ENCODE peak calls at places on chromosomes 16 and 17, in four cellular contexts. One of them, this sample, is unnamed.

GRCh38 chr17:50459081-50459676 is 9.5 kb downstream of the CHAD start:
- DNase-seq in HCT116: peak; percentile 15
- DNase-seq in ovary: no peak
- DNase-seq in prostate gland: peak; percentile 83
- DNase-seq in this sample: no peak

GRCh38 chr16:65908568-65908967 is 457.9 kb upstream of the CDH5 start:
- DNase-seq in HCT116: no peak
- DNase-seq in ovary: no peak
- DNase-seq in prostate gland: no peak
- DNase-seq in this sample: no peak

GRCh38 chr17:6603746-6604325 is 36.7 kb downstream of the KIAA0753 start:
- DNase-seq in HCT116: no peak
- DNase-seq in ovary: peak; percentile 59
- DNase-seq in prostate gland: peak; percentile 22
- DNase-seq in this sample: no peak

GRCh38 chr17:27384261-27384701 is 72.0 kb upstream of the KSR1 start:
- DNase-seq in HCT116: no peak
- DNase-seq in ovary: no peak
- DNase-seq in prostate gland: peak; percentile 66
- DNase-seq in this sample: peak; percentile 76

GRCh38 chr16:87808108-87808507 is 42.3 kb upstream of the KLHDC4 start:
- DNase-seq in HCT116: no peak
- DNase-seq in ovary: no peak
- DNase-seq in prostate gland: no peak
- DNase-seq in this sample: no peak

GRCh38 chr17:34711646-34712045 is 132.3 kb downstream of the TMEM132E start:
- DNase-seq in HCT116: no peak
- DNase-seq in ovary: no peak
- DNase-seq in prostate gland: no peak
- DNase-seq in this sample: peak; percentile 32

GRCh38 chr17:58538801-58539410 is 24.5 kb upstream of the MTMR4 start:
- DNase-seq in HCT116: no peak
- DNase-seq in ovary: no peak
- DNase-seq in prostate gland: no peak
- DNase-seq in this sample: no peak

GRCh38 chr16:3857189-3858013 is 23.1 kb downstream of the CREBBP start:
- DNase-seq in HCT116: no peak
- DNase-seq in ovary: no peak
- DNase-seq in prostate gland: no peak
- DNase-seq in this sample: peak; percentile 75

GRCh38 chr17:59487161-59487873 is 78.1 kb upstream of the DHX40 start:
- DNase-seq in HCT116: no peak
- DNase-seq in ovary: no peak
- DNase-seq in prostate gland: no peak
- DNase-seq in this sample: peak; percentile 71

GRCh38 chr16:62014534-62014933 is 21.7 kb downstream of the CDH8 start:
- DNase-seq in HCT116: no peak
- DNase-seq in ovary: no peak
- DNase-seq in prostate gland: no peak
- DNase-seq in this sample: no peak

GRCh38 chr16:54027126-54027922 is 259.3 kb downstream of the IRX3 start:
- DNase-seq in HCT116: no peak
- DNase-seq in ovary: no peak
- DNase-seq in prostate gland: no peak
- DNase-seq in this sample: no peak

GRCh38 chr17:33964344-33964979 is 290.6 kb upstream of the CCL2 start:
- DNase-seq in HCT116: no peak
- DNase-seq in ovary: no peak
- DNase-seq in prostate gland: no peak
- DNase-seq in this sample: no peak

GRCh38 chr16:67155305-67156145 is 4.2 kb downstream of the TRADD start:
- DNase-seq in HCT116: no peak
- DNase-seq in ovary: peak; percentile 89
- DNase-seq in prostate gland: peak; percentile 66
- DNase-seq in this sample: no peak

GRCh38 chr17:27490391-27490790 is 34.1 kb downstream of the KSR1 start:
- DNase-seq in HCT116: no peak
- DNase-seq in ovary: no peak
- DNase-seq in prostate gland: no peak
- DNase-seq in this sample: no peak

DNA sequence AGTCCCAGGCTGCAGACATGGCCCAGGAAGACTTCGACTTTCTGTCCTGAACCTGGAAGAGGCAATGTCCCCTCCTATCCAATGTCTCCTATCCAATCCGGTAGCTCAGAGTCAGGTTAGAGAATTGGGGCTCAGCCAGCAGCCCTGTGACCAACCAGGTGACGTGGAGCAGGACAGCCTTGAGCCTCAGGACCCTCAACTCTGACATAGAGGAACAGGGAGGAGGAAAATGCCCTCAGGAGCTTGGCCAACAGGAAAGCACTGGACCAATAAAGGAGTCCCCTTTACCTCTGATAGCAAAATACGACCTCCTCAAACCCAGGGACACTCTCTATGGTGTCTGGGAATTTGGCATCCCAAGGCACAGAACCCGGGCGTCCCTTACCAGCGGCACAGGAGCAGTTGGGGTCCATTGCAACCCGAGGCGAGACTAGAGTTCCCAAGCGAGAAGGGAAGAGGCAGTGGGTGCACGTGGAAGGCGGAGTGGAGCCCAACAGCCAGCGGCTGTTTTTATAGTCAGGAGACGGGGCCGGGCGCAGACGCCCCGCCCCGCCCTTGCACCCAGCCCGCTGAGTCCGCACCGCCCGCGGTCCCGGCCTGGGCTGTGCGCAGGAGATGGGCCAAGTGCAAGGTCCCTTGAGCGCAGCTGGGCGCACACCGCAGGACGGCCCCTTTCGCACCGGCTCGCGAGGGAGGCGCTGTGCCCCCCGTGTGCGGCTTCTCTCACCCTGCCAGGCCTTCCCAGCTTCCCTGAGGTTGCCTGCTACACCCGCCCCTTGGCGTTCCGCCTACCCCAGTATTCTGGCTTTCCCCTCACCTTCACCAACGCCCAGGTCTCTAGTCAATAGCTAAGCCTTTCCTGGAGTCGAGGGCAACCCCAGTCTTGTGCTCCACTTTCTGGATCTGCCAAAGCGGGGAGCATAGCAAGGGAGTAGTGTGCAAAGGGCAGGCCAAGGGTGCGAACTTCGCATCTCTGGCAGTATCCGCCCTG is at the start of gene MT1G:
- DNase-seq in HCT116: no peak
- DNase-seq in ovary: peak; percentile 64
- DNase-seq in prostate gland: peak; percentile 33
- DNase-seq in this sample: no peak
- TF ChIP-seq POLR2A in HCT116: no peak
- TF ChIP-seq POLR2A in ovary: no peak
- TF ChIP-seq POLR2A in prostate gland: no peak
- TF ChIP-seq POLR2A in this sample: no peak

GRCh38 chr17:41413353-41413752 is 11.0 kb downstream of the KRT37 start:
- DNase-seq in HCT116: no peak
- DNase-seq in ovary: no peak
- DNase-seq in prostate gland: no peak
- DNase-seq in this sample: no peak
- TF ChIP-seq CTCF in HCT116: no peak
- TF ChIP-seq CTCF in ovary: no peak
- TF ChIP-seq CTCF in prostate gland: no peak
- TF ChIP-seq CTCF in this sample: no peak

DNA sequence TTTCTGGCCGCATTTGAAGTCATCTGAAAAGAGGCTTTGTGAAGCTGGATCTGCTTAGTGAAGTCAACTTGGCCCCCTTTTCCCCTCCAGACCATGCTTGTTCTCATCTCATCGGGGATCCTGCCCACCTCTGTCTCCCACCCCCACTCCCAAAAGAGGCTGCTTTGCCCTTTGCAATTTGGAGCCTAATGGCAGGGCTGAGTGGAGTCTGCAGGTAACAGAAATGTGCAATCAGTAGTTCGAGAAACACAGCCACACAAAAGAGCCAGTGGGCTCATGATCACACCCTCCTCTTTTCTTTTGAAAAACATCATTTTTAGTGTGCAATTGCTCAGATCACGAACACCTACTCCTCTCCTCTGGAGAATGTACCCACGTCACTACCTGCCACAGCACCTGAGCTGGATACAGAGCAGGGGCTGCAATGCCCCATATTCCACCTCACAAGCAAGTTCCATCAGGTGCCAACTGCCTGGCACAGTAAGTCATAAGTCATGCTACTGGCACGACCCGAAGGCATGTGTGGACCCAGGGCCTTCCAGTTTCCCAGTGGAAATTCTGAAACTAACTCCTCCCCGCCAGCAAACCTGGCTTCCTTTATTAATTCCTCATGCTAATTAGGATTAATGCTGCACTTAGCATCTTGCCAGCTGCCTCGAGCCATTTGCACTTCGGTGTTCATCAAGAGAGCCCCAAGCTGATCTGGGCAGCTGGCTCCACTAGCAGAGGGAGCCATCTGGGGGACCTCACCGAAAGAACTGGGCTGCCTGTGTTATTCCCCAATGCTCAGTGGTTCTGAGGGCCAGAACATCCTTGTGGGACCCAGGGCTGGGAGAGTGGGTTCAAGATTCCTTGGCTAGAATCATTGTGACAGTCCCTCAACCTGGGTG is 2.3 kb downstream of the CACNG4 start:
- DNase-seq in HCT116: no peak
- DNase-seq in ovary: no peak
- DNase-seq in prostate gland: no peak
- DNase-seq in this sample: no peak
- H3K4me3 ChIP-seq in HCT116: no peak overlapping the region
- H3K4me3 ChIP-seq in ovary: no peak overlapping the region
- H3K4me3 ChIP-seq in prostate gland: peak overlapping the region; percentile 61
- H3K4me3 ChIP-seq in this sample: no peak overlapping the region

DNA sequence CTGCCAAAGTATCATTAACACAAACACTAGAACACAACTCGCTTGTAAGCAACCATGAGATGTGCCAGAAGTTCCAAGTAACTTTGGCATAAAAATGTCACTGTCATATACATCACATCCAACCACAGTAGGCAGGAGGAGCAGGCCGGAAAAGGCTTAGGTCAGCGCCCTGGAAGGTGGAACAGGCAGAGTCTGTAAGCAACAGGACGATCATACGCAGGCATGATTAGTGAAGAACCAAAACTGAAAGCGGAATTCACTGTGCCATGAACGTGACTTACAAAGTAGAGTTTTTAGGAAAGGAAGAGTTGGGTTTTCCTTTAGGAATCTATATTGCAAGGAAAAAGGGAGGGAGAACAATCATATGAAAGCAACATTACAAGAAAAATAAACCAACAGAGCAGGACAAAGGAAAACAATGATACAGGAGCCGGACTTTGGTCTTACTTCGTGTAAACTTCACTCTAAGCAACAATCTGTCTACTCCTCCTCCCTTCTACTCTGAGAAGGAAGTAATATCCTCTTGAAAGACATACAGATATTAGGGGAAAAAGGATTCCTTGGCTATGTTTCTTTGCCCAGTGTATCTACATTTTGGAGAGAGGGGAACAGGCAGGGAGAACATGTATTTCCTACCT is 52.2 kb downstream of the YWHAE start:
- DNase-seq in HCT116: no peak
- DNase-seq in ovary: no peak
- DNase-seq in prostate gland: peak; percentile 58
- DNase-seq in this sample: peak; percentile 29
- TF ChIP-seq POLR2A in HCT116: no peak
- TF ChIP-seq POLR2A in ovary: no peak
- TF ChIP-seq POLR2A in prostate gland: no peak
- TF ChIP-seq POLR2A in this sample: no peak

GRCh38 chr17:29705352-29705751 is 82.6 kb upstream of the CORO6 start:
- DNase-seq in HCT116: no peak
- DNase-seq in ovary: no peak
- DNase-seq in prostate gland: no peak
- DNase-seq in this sample: no peak
- TF ChIP-seq CTCF in HCT116: no peak
- TF ChIP-seq CTCF in ovary: no peak
- TF ChIP-seq CTCF in prostate gland: no peak
- TF ChIP-seq CTCF in this sample: no peak

DNA sequence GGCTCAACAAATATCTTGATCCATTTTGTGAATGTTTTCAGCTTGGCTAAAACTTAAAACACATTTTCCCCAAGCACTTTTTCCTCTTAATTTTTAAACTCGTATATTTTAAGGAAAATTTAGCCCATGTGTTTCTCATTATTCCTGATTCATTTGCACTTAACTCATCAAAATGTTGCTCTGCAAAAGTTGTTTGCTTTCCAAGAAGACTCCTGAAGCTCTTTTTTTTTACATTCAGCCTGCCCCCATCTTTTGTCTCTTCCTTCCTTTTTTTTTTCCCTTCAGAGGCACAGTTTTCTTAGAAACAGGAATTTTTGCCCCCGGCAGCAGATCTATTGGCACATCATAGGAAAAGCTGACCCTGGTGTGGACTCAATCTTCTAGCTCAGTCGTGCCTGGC is 155.0 kb upstream of the SALL1 start:
- DNase-seq in HCT116: no peak
- DNase-seq in ovary: no peak
- DNase-seq in prostate gland: no peak
- DNase-seq in this sample: no peak
- H3K4me3 ChIP-seq in HCT116: no peak overlapping the region
- H3K4me3 ChIP-seq in ovary: no peak overlapping the region
- H3K4me3 ChIP-seq in prostate gland: no peak overlapping the region
- H3K4me3 ChIP-seq in this sample: no peak overlapping the region

GRCh38 chr17:39077874-39078273 is 73.6 kb downstream of the PLXDC1 start:
- DNase-seq in HCT116: no peak
- DNase-seq in ovary: no peak
- DNase-seq in prostate gland: no peak
- DNase-seq in this sample: no peak
- TF ChIP-seq POLR2A in HCT116: no peak
- TF ChIP-seq POLR2A in ovary: no peak
- TF ChIP-seq POLR2A in prostate gland: no peak
- TF ChIP-seq POLR2A in this sample: no peak

DNA sequence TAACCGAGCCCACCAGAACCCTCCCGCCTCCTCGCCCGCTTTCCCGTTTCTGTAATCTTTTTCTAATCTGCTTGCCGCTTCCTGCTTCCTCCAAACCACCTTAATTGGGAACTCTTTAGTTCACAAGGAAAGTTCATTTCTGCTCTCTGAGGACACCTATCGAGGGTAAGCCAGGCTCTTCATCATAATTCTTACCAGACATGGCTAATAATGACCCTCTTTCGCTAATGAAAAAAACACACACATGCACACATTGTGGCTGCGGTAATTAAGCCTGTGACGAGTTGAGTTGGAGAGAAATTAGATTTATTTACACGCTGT is 100.7 kb downstream of the ZNF423 start:
- DNase-seq in HCT116: peak; percentile 10
- DNase-seq in ovary: no peak
- DNase-seq in prostate gland: peak; percentile 16
- DNase-seq in this sample: no peak
- TF ChIP-seq CTCF in HCT116: peak; percentile 37
- TF ChIP-seq CTCF in ovary: peak; percentile 45
- TF ChIP-seq CTCF in prostate gland: peak; percentile 45
- TF ChIP-seq CTCF in this sample: no peak

DNA sequence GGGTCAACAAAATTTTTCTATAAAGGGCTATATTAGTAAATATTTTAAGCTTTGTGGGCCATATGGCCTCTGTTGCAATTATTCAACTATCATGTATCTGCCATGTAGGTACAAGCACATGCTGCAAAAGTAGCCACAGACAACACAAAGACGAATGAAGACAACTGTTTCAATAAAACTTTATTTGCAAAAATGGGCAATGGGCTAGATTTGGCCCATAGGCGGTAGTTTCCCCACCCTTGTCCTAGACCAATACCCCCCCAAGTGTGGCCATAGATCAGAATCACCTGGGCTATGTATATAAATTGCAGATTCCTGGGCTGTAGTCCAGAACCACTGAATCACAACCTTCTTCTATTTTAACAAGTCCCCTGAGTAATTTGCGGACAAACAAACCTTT is 331.0 kb upstream of the PSMD7 start:
- DNase-seq in HCT116: no peak
- DNase-seq in ovary: no peak
- DNase-seq in prostate gland: no peak
- DNase-seq in this sample: no peak
- H3K4me3 ChIP-seq in HCT116: no peak overlapping the region
- H3K4me3 ChIP-seq in ovary: no peak overlapping the region
- H3K4me3 ChIP-seq in prostate gland: no peak overlapping the region
- H3K4me3 ChIP-seq in this sample: no peak overlapping the region

GRCh38 chr16:79721186-79721745 is 120.7 kb upstream of the MAF start:
- DNase-seq in HCT116: no peak
- DNase-seq in ovary: peak; percentile 44
- DNase-seq in prostate gland: peak; percentile 30
- DNase-seq in this sample: no peak
- TF ChIP-seq POLR2A in HCT116: no peak
- TF ChIP-seq POLR2A in ovary: no peak
- TF ChIP-seq POLR2A in prostate gland: no peak
- TF ChIP-seq POLR2A in this sample: no peak